ENCODE peak calls at places on chromosomes 2 and 18, in seven cellular contexts. W, P, F, U, O, V and B are unnamed samples.
A peak's percentile ranks its signal among the peaks of the same experiment; 100 is the strongest.

GRCh38 chr2:102103992-102104871 is 38.3 kb upstream of the IL1R1 start:
- DNase-seq in U (no peak), F (no peak), O (peak; percentile 76), W (peak; percentile 91), V (no peak), P (peak; percentile 30), B (peak; percentile 68)

GRCh38 chr2:12533337-12533736 is 183.4 kb upstream of the TRIB2 start:
- DNase-seq in O (peak; percentile 24), F (no peak), P (no peak), W (no peak), U (no peak), V (no peak), B (no peak)

GRCh38 chr2:95122197-95122551 is 566 bp upstream of the MRPS5 start:
- DNase-seq in F (no peak), W (no peak), U (no peak), O (no peak), P (no peak), V (no peak), B (no peak)

GRCh38 chr2:69177063-69177771 is 164.2 kb downstream of the ANTXR1 start:
- DNase-seq in F (peak; percentile 97), W (peak; percentile 95), U (no peak), P (no peak), O (no peak), V (no peak), B (peak; percentile 89)

GRCh38 chr18:45365835-45366234 is 249.4 kb upstream of the SLC14A2 start:
- DNase-seq in P (no peak), F (no peak), W (peak; percentile 66), O (no peak), V (no peak), U (no peak), B (no peak)

GRCh38 chr2:103784271-103784670 is 1022.4 kb downstream of the TMEM182 start:
- DNase-seq in F (no peak), U (no peak), W (no peak), O (no peak), P (no peak), V (no peak), B (no peak)

GRCh38 chr2:127392828-127393578 is 5.2 kb upstream of the MAP3K2 start:
- DNase-seq in O (no peak), W (no peak), F (no peak), P (no peak), U (no peak), V (no peak), B (no peak)

GRCh38 chr2:66790651-66791181 is 355.8 kb downstream of the MEIS1 start:
- DNase-seq in F (no peak), O (peak; percentile 81), W (peak; percentile 57), P (no peak), V (no peak), U (no peak), B (no peak)

GRCh38 chr2:203813684-203814083 is 53.9 kb upstream of the CTLA4 start:
- DNase-seq in W (no peak), P (no peak), F (no peak), V (no peak), O (no peak), U (no peak), B (no peak)

GRCh38 chr18:13549879-13550231 is 176.5 kb downstream of the FAM210A start:
- DNase-seq in O (no peak), P (no peak), U (no peak), V (no peak), F (no peak), W (no peak), B (no peak)

GRCh38 chr18:11994346-11994707 is 13.0 kb downstream of the IMPA2 start:
- DNase-seq in O (peak; percentile 89), U (no peak), V (no peak), W (peak; percentile 30), P (no peak), F (no peak), B (peak; percentile 15)

GRCh38 chr18:56919190-56919589 is 227.7 kb upstream of the BOD1L2 start:
- DNase-seq in U (no peak), V (no peak), F (peak; percentile 6), P (no peak), O (no peak), W (no peak), B (no peak)

GRCh38 chr18:59265246-59266018 is 7.8 kb downstream of the RAX start:
- DNase-seq in F (no peak), W (no peak), U (no peak), P (no peak), O (peak; percentile 27), V (peak; percentile 60), B (no peak)

GRCh38 chr18:38023871-38024270 is 458.3 kb upstream of the CELF4 start:
- DNase-seq in F (no peak), W (no peak), U (no peak), V (no peak), O (no peak), P (no peak), B (no peak)

GRCh38 chr18:13435596-13436333 is 217.2 kb downstream of the LDLRAD4 start:
- DNase-seq in P (no peak), O (no peak), W (peak; percentile 91), U (no peak), V (no peak), F (no peak), B (no peak)

GRCh38 chr2:11156396-11157075 is 1.3 kb downstream of the SLC66A3 start:
- DNase-seq in P (no peak), W (no peak), V (no peak), F (no peak), O (no peak), U (no peak), B (no peak)

GRCh38 chr2:11157731-11158130 is 2.5 kb downstream of the SLC66A3 start:
- DNase-seq in U (no peak), O (no peak), W (no peak), P (no peak), V (no peak), F (no peak), B (no peak)

GRCh38 chr2:11154460-11155325 is 574 bp upstream of the SLC66A3 start:
- DNase-seq in W (peak; percentile 90), U (peak; percentile 89), F (peak; percentile 96), V (peak; percentile 99), O (peak; percentile 96), P (peak; percentile 98), B (peak; percentile 93)

GRCh38 chr2:11157296-11157695 is 2.0 kb downstream of the SLC66A3 start:
- DNase-seq in V (no peak), U (no peak), O (no peak), P (no peak), W (no peak), F (no peak), B (no peak)

DNA sequence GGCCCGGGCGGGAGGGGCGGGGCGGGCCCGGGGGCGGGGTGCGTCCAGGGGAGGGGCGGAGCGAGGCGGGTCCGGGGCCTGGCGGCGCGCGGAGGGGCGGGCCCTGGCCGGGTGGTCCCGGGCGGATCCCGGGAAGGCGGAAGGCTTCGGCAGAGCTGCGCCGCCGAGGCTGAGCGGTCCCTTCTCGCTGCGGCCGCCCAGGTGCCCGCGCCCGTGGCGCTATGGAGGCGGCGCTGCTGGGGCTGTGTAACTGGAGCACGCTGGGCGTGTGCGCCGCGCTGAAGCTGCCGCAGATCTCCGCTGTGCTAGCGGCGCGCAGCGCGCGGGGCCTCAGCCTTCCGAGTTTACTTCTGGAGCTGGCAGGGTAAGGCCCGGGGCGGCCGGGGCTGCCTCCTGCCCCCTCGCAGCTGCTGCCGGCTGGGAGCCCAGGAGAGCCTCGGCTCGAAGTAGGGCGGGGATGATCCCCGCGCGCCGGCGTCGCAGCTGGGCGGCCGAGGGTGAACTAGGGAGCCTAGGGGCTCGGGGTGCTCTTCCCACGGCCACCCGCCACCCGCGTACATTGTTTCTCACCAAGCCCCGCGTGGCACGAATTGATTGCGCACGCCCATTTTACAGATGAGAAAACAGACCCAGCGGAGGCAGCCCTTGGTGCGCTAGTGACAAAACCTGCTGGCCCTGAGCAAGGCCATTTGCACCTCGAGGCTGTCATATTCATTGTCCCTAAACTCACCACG is at the start of gene SLC66A3:
- DNase-seq in V (no peak), W (peak; percentile 87), P (no peak), U (peak; percentile 59), F (peak; percentile 94), O (peak; percentile 90), B (peak; percentile 77)
- TF ChIP-seq CTCF in V (no peak), W (no peak), P (no peak), U (no peak), F (peak; percentile 6), O (no peak), B (peak; percentile 6)

DNA sequence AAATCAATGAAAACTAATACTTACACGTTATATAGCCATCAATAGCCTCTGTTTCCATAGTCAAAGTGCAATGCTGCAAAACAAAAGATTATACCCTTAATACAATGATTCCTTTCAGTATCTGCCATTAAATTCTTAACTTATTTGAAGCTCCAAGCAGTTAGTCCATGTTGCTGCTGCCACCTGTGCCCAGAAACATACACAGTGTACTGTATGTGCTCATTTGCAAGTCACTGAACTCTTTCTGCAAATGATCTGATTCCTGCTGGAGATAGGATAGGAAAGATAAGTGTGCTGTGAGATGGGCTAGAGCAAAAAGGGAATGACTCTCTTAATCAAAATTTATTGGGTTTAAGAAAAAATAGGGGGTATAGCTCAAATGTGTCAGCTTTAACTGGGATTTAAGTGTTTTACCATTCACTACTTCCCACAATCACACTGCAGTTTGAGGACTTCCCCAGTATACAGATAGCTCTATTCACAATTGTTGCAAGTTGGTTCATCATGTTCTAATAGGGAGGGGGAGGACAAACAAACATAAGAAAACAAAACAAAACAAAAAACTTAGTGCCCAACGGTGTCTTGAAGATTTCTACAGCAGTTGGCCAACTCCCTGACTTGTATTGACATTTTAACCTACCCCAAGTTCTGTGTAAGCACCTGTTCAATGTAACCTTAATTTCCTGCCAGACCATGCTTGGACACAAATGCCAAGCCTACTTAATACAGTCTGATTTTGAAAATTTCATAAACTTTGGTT is 2.7 kb downstream of the IKZF2 start:
- DNase-seq in W (no peak), P (no peak), V (no peak), U (no peak), F (peak; percentile 8), O (no peak), B (no peak)
- TF ChIP-seq CTCF in W (no peak), P (no peak), V (no peak), U (no peak), F (no peak), O (peak; percentile 3), B (no peak)

DNA sequence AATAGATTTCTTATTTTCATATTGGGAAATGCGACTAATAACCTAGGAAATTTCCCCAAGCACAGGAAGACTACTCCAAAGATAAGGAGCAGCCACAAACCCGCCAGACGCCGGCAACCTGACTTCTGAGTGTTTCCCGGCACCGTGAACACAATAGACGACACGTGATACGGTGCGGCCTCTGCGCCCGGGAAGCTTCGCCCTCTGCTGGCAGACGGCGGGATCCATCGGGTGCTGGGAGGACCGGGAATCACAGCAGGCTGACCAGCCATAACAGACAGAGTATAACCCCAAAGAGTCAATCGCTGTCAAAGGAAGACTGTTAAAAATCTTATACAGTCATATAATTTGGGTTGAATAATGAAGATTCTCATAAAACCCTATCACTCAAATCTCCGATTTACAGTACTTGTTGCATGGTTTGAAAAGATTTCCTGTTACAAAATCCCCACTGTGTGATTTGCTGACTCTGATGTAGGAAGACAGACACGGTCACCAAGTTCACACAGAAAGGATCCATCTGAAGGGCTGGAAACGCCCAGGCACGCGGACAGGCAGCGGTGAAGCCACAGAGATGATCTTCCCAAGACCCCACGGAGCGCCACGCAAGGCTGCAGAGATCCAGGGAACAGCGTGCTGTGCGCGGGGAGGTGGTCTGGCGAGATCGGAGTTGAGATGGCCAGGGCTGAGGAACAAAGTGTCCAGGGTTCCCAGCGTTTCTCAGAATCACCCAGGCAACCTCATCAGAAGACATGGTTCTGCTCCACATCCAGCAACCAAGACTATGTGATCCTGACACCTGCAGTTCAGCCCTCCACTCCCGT is 73.8 kb downstream of the EIPR1 start:
- DNase-seq in P (peak; percentile 74), O (peak; percentile 79), W (peak; percentile 80), V (peak; percentile 96), F (peak; percentile 76), U (peak; percentile 28), B (peak; percentile 28)
- TF ChIP-seq CTCF in P (peak; percentile 95), O (peak; percentile 93), W (peak; percentile 92), V (peak; percentile 95), F (peak; percentile 76), U (peak; percentile 67), B (peak; percentile 99)

GRCh38 chr2:50401772-50402653 is 629.9 kb downstream of the NRXN1 start:
- DNase-seq in U (peak; percentile 56), P (no peak), F (peak; percentile 70), W (peak; percentile 50), V (peak; percentile 77), O (peak; percentile 71), B (no peak)
- TF ChIP-seq CTCF in U (peak; percentile 54), P (no peak), F (peak; percentile 95), W (peak; percentile 74), V (peak; percentile 89), O (peak; percentile 99), B (peak; percentile 19)